ENCODE peak calls at places on chromosomes 6 and 20, in eight cellular contexts. P is HFF-Myc; B is stimulated activated CD8-positive, alpha-beta memory T cell treated with anti-CD3 and anti-CD28 coated beads, Interleukin-15, amount 100 ng/mL, for 4 hours; D is G401; O is AG04449; X is upper lobe of left lung; E is HEK293T; Y is right atrium auricular region. C is an unnamed sample.

GRCh38 chr6:125944434-125944816 is 12.1 kb upstream of the HINT3 start:
- DNase-seq in P (no peak), B (no peak), D (no peak), O (no peak), X (no peak), E (no peak), Y (peak; percentile 80), C (peak; percentile 83)

GRCh38 chr6:112330877-112331260 is 16.3 kb upstream of the RFPL4B start:
- DNase-seq in P (peak; percentile 59), B (no peak), D (no peak), O (no peak), X (no peak), E (no peak), Y (no peak), C (no peak)

GRCh38 chr6:129141499-129141898 is 258.6 kb downstream of the LAMA2 start:
- DNase-seq in P (no peak), B (no peak), D (no peak), O (no peak), X (no peak), E (no peak), Y (no peak), C (no peak)

GRCh38 chr6:100806280-100806679 is 74.8 kb downstream of the ASCC3 start:
- DNase-seq in P (no peak), B (no peak), D (no peak), O (no peak), X (no peak), E (no peak), Y (no peak), C (no peak)

GRCh38 chr6:108541843-108542795 is 18.6 kb upstream of the FOXO3 start:
- DNase-seq in P (peak; percentile 71), B (peak; percentile 51), D (peak; percentile 92), O (no peak), X (no peak), E (peak; percentile 72), Y (peak; percentile 77), C (peak; percentile 68)

GRCh38 chr6:104173680-104174079 is 686.0 kb downstream of the HACE1 start:
- DNase-seq in P (no peak), B (no peak), D (no peak), O (no peak), X (no peak), E (no peak), Y (no peak), C (no peak)

GRCh38 chr6:19024737-19025136 is 637.6 kb downstream of the RNF144B start:
- DNase-seq in P (no peak), B (no peak), D (peak; percentile 37), O (no peak), X (no peak), E (peak; percentile 28), Y (no peak), C (no peak)

GRCh38 chr6:47187883-47188587 is 121.7 kb downstream of the TNFRSF21 start:
- DNase-seq in P (no peak), B (no peak), D (no peak), O (no peak), X (no peak), E (no peak), Y (no peak), C (no peak)

GRCh38 chr20:5947276-5947675 is 3.1 kb downstream of the TRMT6 start:
- DNase-seq in P (no peak), B (no peak), D (no peak), O (no peak), X (no peak), E (no peak), Y (no peak), C (peak; percentile 78)

GRCh38 chr20:32007787-32008616 is 2.2 kb upstream of the CCM2L start:
- DNase-seq in P (peak; percentile 10), B (no peak), D (peak; percentile 92), O (no peak), X (no peak), E (no peak), Y (peak; percentile 63), C (peak; percentile 53)

GRCh38 chr6:138455746-138456392 is 43.4 kb downstream of the NHSL1 start:
- DNase-seq in P (no peak), B (no peak), D (no peak), O (no peak), X (no peak), E (no peak), Y (no peak), C (no peak)

GRCh38 chr6:33080127-33081089 is 4.6 kb downstream of the HLA-DPB1 start:
- DNase-seq in P (no peak), B (no peak), D (peak; percentile 82), O (no peak), X (peak; percentile 85), E (no peak), Y (peak; percentile 84), C (peak; percentile 74)

GRCh38 chr6:165245716-165246115 is 63.7 kb downstream of the C6orf118 start:
- DNase-seq in P (no peak), B (no peak), D (no peak), O (no peak), X (no peak), E (no peak), Y (no peak), C (no peak)

C was measured in lower lobe of right lung.